ENCODE peak calls at places on chromosome 1, in ten cellular contexts. One of them, this sample, is unnamed.

GRCh38 chr1:208500379-208500778 is 256.2 kb upstream of the PLXNA2 start:
- DNase-seq in progenitor cell of endocrine pancreas: no peak
- DNase-seq in CD8-positive, alpha-beta T cell: no peak
- DNase-seq in LNCaP clone FGC: no peak
- DNase-seq in AG04450: no peak
- DNase-seq in NCI-H2029: no peak
- DNase-seq in caudate nucleus: no peak
- DNase-seq in fibroblast of lung: no peak
- DNase-seq in putamen: no peak
- DNase-seq in HS-27A: no peak
- DNase-seq in this sample: no peak

GRCh38 chr1:6212193-6212959 is 6.5 kb downstream of the RNF207 start:
- DNase-seq in progenitor cell of endocrine pancreas: no peak
- DNase-seq in CD8-positive, alpha-beta T cell: no peak
- DNase-seq in LNCaP clone FGC: no peak
- DNase-seq in AG04450: no peak
- DNase-seq in NCI-H2029: no peak
- DNase-seq in caudate nucleus: no peak
- DNase-seq in fibroblast of lung: no peak
- DNase-seq in putamen: no peak
- DNase-seq in HS-27A: no peak
- DNase-seq in this sample: no peak

GRCh38 chr1:72283204-72284083 is 1.1 kb upstream of the NEGR1 start:
- DNase-seq in progenitor cell of endocrine pancreas: peak
- DNase-seq in CD8-positive, alpha-beta T cell: no peak
- DNase-seq in LNCaP clone FGC: no peak
- DNase-seq in AG04450: peak
- DNase-seq in NCI-H2029: peak
- DNase-seq in caudate nucleus: peak
- DNase-seq in fibroblast of lung: peak
- DNase-seq in putamen: peak
- DNase-seq in HS-27A: peak
- DNase-seq in this sample: peak

GRCh38 chr1:245988393-245989078 is 518.5 kb downstream of the SMYD3 start:
- DNase-seq in progenitor cell of endocrine pancreas: no peak
- DNase-seq in CD8-positive, alpha-beta T cell: no peak
- DNase-seq in LNCaP clone FGC: no peak
- DNase-seq in AG04450: no peak
- DNase-seq in NCI-H2029: no peak
- DNase-seq in caudate nucleus: no peak
- DNase-seq in fibroblast of lung: no peak
- DNase-seq in putamen: no peak
- DNase-seq in HS-27A: no peak
- DNase-seq in this sample: no peak

GRCh38 chr1:230568008-230568407 is 74.3 kb upstream of the COG2 start:
- DNase-seq in progenitor cell of endocrine pancreas: no peak
- DNase-seq in CD8-positive, alpha-beta T cell: no peak
- DNase-seq in LNCaP clone FGC: no peak
- DNase-seq in AG04450: peak
- DNase-seq in NCI-H2029: no peak
- DNase-seq in caudate nucleus: no peak
- DNase-seq in fibroblast of lung: no peak
- DNase-seq in putamen: no peak
- DNase-seq in HS-27A: no peak
- DNase-seq in this sample: no peak

GRCh38 chr1:22944656-22945055 is 28.0 kb downstream of the LACTBL1 start:
- DNase-seq in progenitor cell of endocrine pancreas: no peak
- DNase-seq in CD8-positive, alpha-beta T cell: no peak
- DNase-seq in LNCaP clone FGC: no peak
- DNase-seq in AG04450: no peak
- DNase-seq in NCI-H2029: no peak
- DNase-seq in caudate nucleus: no peak
- DNase-seq in fibroblast of lung: no peak
- DNase-seq in putamen: no peak
- DNase-seq in HS-27A: no peak
- DNase-seq in this sample: no peak

GRCh38 chr1:18035145-18035544 is 72.5 kb upstream of the IGSF21 start:
- DNase-seq in progenitor cell of endocrine pancreas: no peak
- DNase-seq in CD8-positive, alpha-beta T cell: no peak
- DNase-seq in LNCaP clone FGC: no peak
- DNase-seq in AG04450: no peak
- DNase-seq in NCI-H2029: no peak
- DNase-seq in caudate nucleus: no peak
- DNase-seq in fibroblast of lung: no peak
- DNase-seq in putamen: no peak
- DNase-seq in HS-27A: no peak
- DNase-seq in this sample: no peak

GRCh38 chr1:201065686-201066085 is 42.2 kb upstream of the KIF21B start:
- DNase-seq in progenitor cell of endocrine pancreas: no peak
- DNase-seq in CD8-positive, alpha-beta T cell: no peak
- DNase-seq in LNCaP clone FGC: no peak
- DNase-seq in AG04450: no peak
- DNase-seq in NCI-H2029: no peak
- DNase-seq in caudate nucleus: no peak
- DNase-seq in fibroblast of lung: no peak
- DNase-seq in putamen: no peak
- DNase-seq in HS-27A: no peak
- DNase-seq in this sample: no peak

GRCh38 chr1:81305997-81306452 is 494.7 kb upstream of the ADGRL2 start:
- DNase-seq in progenitor cell of endocrine pancreas: no peak
- DNase-seq in CD8-positive, alpha-beta T cell: no peak
- DNase-seq in LNCaP clone FGC: peak
- DNase-seq in AG04450: peak
- DNase-seq in NCI-H2029: no peak
- DNase-seq in caudate nucleus: peak
- DNase-seq in fibroblast of lung: peak
- DNase-seq in putamen: peak
- DNase-seq in HS-27A: peak
- DNase-seq in this sample: no peak

GRCh38 chr1:19845166-19845954 is 30.3 kb upstream of the RNF186 start:
- DNase-seq in progenitor cell of endocrine pancreas: no peak
- DNase-seq in CD8-positive, alpha-beta T cell: no peak
- DNase-seq in LNCaP clone FGC: no peak
- DNase-seq in AG04450: no peak
- DNase-seq in NCI-H2029: no peak
- DNase-seq in caudate nucleus: no peak
- DNase-seq in fibroblast of lung: peak
- DNase-seq in putamen: no peak
- DNase-seq in HS-27A: no peak
- DNase-seq in this sample: no peak

GRCh38 chr1:148166558-148167492 is 14.7 kb upstream of the NBPF11 start:
- DNase-seq in progenitor cell of endocrine pancreas: no peak
- DNase-seq in CD8-positive, alpha-beta T cell: no peak
- DNase-seq in LNCaP clone FGC: peak
- DNase-seq in AG04450: no peak
- DNase-seq in NCI-H2029: no peak
- DNase-seq in caudate nucleus: no peak
- DNase-seq in fibroblast of lung: no peak
- DNase-seq in putamen: no peak
- DNase-seq in HS-27A: no peak
- DNase-seq in this sample: no peak

This sample was measured in cerebellar nuclear complex.